ENCODE peak calls at places on chromosome 7, in five cellular contexts. N is GM23338; C is CD8-positive, alpha-beta T cell; Y is Peyer's patch; Z is HepG2. G is an unnamed sample.

GRCh38 chr7:29987821-29988317 is 1.7 kb downstream of the SCRN1 start:
- DNase-seq in N (peak), C (no peak), Z (peak), Y (no peak), G (no peak)

GRCh38 chr7:82141427-82141826 is 302.1 kb downstream of the CACNA2D1 start:
- DNase-seq in Z (no peak), Y (no peak), C (no peak), N (no peak), G (no peak)

GRCh38 chr7:69695998-69696657 is 97.9 kb downstream of the AUTS2 start:
- DNase-seq in Z (no peak), N (no peak), Y (no peak), C (peak), G (no peak)

GRCh38 chr7:121187676-121188075 is 141.1 kb upstream of the WNT16 start:
- DNase-seq in N (no peak), Y (no peak), Z (no peak), C (no peak), G (no peak)

GRCh38 chr7:4791738-4792536 is 16.5 kb downstream of the AP5Z1 start:
- DNase-seq in N (peak), Y (peak), C (peak), Z (peak), G (peak)

GRCh38 chr7:9507281-9507680 is 1073.9 kb downstream of the NXPH1 start:
- DNase-seq in Z (no peak), C (no peak), N (peak), Y (no peak), G (no peak)

GRCh38 chr7:79240413-79240812 is 213.1 kb downstream of the MAGI2 start:
- DNase-seq in N (no peak), Z (no peak), C (no peak), Y (no peak), G (no peak)

GRCh38 chr7:2141656-2142055 is 91.1 kb downstream of the MAD1L1 start:
- DNase-seq in Y (no peak), N (no peak), Z (no peak), C (no peak), G (no peak)

GRCh38 chr7:105496501-105496900 is 25.6 kb downstream of the PUS7 start:
- DNase-seq in N (no peak), Y (no peak), Z (no peak), C (no peak), G (no peak)

GRCh38 chr7:47792521-47793121 is 155.6 kb downstream of the PKD1L1 start:
- DNase-seq in C (no peak), Y (no peak), N (peak), Z (no peak), G (no peak)

GRCh38 chr7:77349141-77349540 is 67.0 kb downstream of the GSAP start:
- DNase-seq in Y (no peak), C (no peak), N (no peak), Z (no peak), G (no peak)

GRCh38 chr7:159126496-159127345 is 17.9 kb downstream of the VIPR2 start:
- DNase-seq in Z (no peak), N (no peak), C (no peak), Y (peak), G (no peak)

GRCh38 chr7:11727864-11728263 is 104.1 kb downstream of the THSD7A start:
- DNase-seq in Z (no peak), N (no peak), C (no peak), Y (no peak), G (no peak)

GRCh38 chr7:1400351-1400750 is 58.9 kb downstream of the MICALL2 start:
- DNase-seq in C (no peak), Y (no peak), Z (no peak), N (peak), G (no peak)

GRCh38 chr7:154860621-154861375 is 142.1 kb downstream of the PAXIP1 start:
- DNase-seq in C (no peak), N (no peak), Z (no peak), Y (no peak), G (no peak)

GRCh38 chr7:123929107-123929506 is 4.1 kb downstream of the SPAM1 start:
- DNase-seq in Z (no peak), C (no peak), Y (no peak), N (no peak), G (no peak)

GRCh38 chr7:50477640-50478039 is 27.5 kb upstream of the FIGNL1 start:
- DNase-seq in C (no peak), N (no peak), Z (peak), Y (no peak), G (no peak)

GRCh38 chr7:116863168-116863670 is 832 bp downstream of the CAPZA2 start:
- DNase-seq in N (peak), Y (peak), Z (peak), C (no peak), G (peak)

GRCh38 chr7:66169616-66170015 is 35.5 kb upstream of the TPST1 start:
- DNase-seq in Z (no peak), C (no peak), Y (no peak), N (no peak), G (no peak)

GRCh38 chr7:128235469-128235868 is 5.6 kb upstream of the LEP start:
- DNase-seq in Y (no peak), C (no peak), Z (no peak), N (peak), G (no peak)

GRCh38 chr7:64687249-64687648 is 21.3 kb downstream of the ZNF107 start:
- DNase-seq in Z (no peak), N (no peak), Y (no peak), C (no peak), G (no peak)

GRCh38 chr7:1463685-1464223 is 4.5 kb upstream of the MICALL2 start:
- DNase-seq in C (no peak), N (no peak), Z (no peak), Y (peak), G (no peak)

GRCh38 chr7:44313016-44313415 is 12.4 kb downstream of the CAMK2B start:
- DNase-seq in Y (peak), N (no peak), C (peak), Z (no peak), G (no peak)

GRCh38 chr7:128982105-128982504 is 44.4 kb downstream of the IRF5 start:
- DNase-seq in Z (no peak), N (no peak), C (no peak), Y (no peak), G (no peak)

GRCh38 chr7:22143496-22143895 is 197.8 kb upstream of the CDCA7L start:
- DNase-seq in Z (no peak), Y (no peak), N (no peak), C (no peak), G (no peak)
- H3K27ac ChIP-seq in Z (no peak), Y (no peak), N (no peak), C (no peak), G (no peak)

GRCh38 chr7:67616517-67616916 is 619.9 kb downstream of the TYW1 start:
- DNase-seq in Y (no peak), N (no peak), Z (no peak), C (no peak), G (no peak)

GRCh38 chr7:67620216-67620933 is 623.7 kb downstream of the TYW1 start:
- DNase-seq in C (no peak), N (no peak), Z (no peak), Y (no peak), G (no peak)

GRCh38 chr7:67618569-67619543 is 622.2 kb downstream of the TYW1 start:
- DNase-seq in Y (no peak), C (no peak), Z (no peak), N (peak), G (no peak)

GRCh38 chr7:67625257-67625713 is 628.7 kb downstream of the TYW1 start:
- DNase-seq in Y (peak), Z (peak), N (peak), C (no peak), G (no peak)

DNA sequence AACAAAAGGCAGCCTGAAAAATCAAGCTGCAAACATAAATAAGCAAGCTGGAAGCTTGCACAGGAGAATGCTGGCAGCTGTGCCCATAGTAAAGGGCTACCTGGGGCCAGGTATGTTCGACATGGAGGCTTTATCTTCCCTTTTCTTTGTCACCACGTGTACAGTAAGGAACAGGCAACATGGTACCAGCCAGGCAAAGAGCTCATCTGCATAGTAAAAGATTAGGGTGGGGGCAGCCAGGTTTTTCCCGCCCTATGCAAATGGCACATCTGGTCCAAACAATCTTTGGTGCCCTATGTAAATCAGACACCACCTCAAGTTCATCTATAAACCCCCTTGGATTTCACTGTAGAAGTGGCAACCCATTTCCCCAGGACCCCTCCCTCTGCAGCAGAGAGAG is 625.1 kb downstream of the TYW1 start:
- DNase-seq in N (no peak), Y (no peak), C (no peak), Z (no peak), G (no peak)
- H3K4me3 ChIP-seq in N (no peak), Y (no peak), C (no peak), Z (no peak), G (no peak)

DNA sequence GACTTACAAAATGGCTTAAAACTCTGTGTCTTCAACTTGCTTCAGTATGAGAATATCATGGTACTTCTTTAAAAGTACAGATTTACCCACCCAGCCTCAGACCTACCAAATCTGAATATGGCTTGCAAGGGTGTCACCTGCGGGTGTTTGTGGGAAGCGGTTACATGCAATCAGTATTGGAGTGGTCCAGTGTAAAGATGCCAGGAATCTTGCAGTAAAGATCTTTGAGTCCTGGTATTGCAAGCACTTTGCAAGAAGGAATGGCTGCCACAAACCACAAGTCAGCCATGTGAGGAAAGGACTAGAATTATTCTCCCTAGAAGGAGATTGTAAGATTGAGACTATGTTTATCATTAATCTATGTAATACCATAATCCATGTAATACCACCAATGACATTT is 115.1 kb downstream of the PON1 start:
- DNase-seq in N (no peak), C (no peak), Y (no peak), Z (no peak), G (no peak)
- H3K27ac ChIP-seq in N (no peak), C (no peak), Y (no peak), Z (no peak), G (no peak)

GRCh38 chr7:96823274-96823673 is 113.6 kb upstream of the SEM1 start:
- DNase-seq in N (no peak), Z (no peak), Y (no peak), C (no peak), G (no peak)
- H3K4me3 ChIP-seq in N (no peak), Z (no peak), Y (no peak), C (no peak), G (no peak)

DNA sequence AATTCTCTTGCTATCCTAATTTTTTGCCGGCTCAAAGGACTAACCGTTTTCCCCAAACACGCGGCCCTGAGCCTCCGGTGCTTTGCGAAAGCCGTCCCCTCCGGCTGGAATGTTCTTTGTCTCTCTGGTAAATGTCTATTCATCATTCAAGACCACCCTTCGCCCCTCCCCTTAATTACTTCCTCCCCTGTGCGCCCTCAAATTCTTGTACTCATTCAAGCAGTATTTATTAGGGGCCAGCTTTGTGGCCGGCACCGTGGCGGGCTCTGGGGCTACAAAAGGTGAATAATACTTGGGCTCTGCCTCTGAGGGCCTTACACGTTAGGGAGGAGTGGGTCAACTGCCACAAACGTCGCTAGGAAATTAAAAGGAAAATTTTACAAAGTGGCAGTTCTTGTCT is 1.6 kb upstream of the MEST start:
- DNase-seq in Y (no peak), N (peak), C (no peak), Z (no peak), G (no peak)
- H3K27ac ChIP-seq in Y (no peak), N (peak), C (no peak), Z (no peak), G (no peak)

GRCh38 chr7:111756687-111757178 is 194.4 kb upstream of the IMMP2L start:
- DNase-seq in Z (no peak), Y (peak), N (peak), C (no peak), G (no peak)
- H3K4me3 ChIP-seq in Z (no peak), Y (no peak), N (no peak), C (no peak), G (no peak)

GRCh38 chr7:37771342-37771741 is 77.1 kb upstream of the NME8 start:
- DNase-seq in N (no peak), C (no peak), Z (no peak), Y (no peak), G (no peak)

GRCh38 chr7:37770813-37771212 is 77.6 kb upstream of the NME8 start:
- DNase-seq in C (no peak), N (no peak), Z (no peak), Y (no peak), G (no peak)

GRCh38 chr7:37765872-37766525 is 82.4 kb upstream of the NME8 start:
- DNase-seq in N (no peak), Y (no peak), Z (no peak), C (no peak), G (no peak)
- H3K27ac ChIP-seq in N (no peak), Y (no peak), Z (no peak), C (no peak), G (no peak)

GRCh38 chr7:131021902-131022301 is 287.9 kb upstream of the KLF14 start:
- DNase-seq in C (no peak), Y (no peak), N (no peak), Z (no peak), G (no peak)
- H3K4me3 ChIP-seq in C (no peak), Y (no peak), N (no peak), Z (no peak), G (peak)

GRCh38 chr7:142301299-142301698 is 43.4 kb upstream of the PRSS58 start:
- DNase-seq in C (no peak), N (no peak), Z (no peak), Y (no peak), G (no peak)
- H3K27ac ChIP-seq in C (no peak), N (no peak), Z (no peak), Y (no peak), G (no peak)

GRCh38 chr7:27173412-27174076 is 576 bp downstream of the HOXA10 start:
- DNase-seq in Y (peak), C (no peak), N (peak), Z (no peak), G (no peak)
- H3K4me3 ChIP-seq in Y (peak), C (peak), N (peak), Z (peak), G (peak)